ENCODE peak calls at places on chromosomes 13 and 19, in nine cellular contexts. N, J, X, T, W, V, E, F and M are unnamed samples.
A peak's percentile ranks its signal among the peaks of the same experiment; 100 is the strongest.

GRCh38 chr19:8340341-8341096 is 2.5 kb downstream of the KANK3 start:
- DNase-seq in N (no peak), J (no peak), X (peak; percentile 85), T (no peak), W (no peak), V (no peak), E (no peak), F (no peak), M (peak; percentile 48)

GRCh38 chr13:26348966-26349365 is 95.0 kb downstream of the CDK8 start:
- DNase-seq in N (no peak), J (no peak), X (no peak), T (no peak), W (no peak), V (no peak), E (no peak), F (no peak), M (no peak)

GRCh38 chr19:2034729-2035589 is 16.1 kb downstream of the MKNK2 start:
- DNase-seq in N (peak; percentile 78), J (peak; percentile 63), X (no peak), T (no peak), W (peak; percentile 65), V (no peak), E (no peak), F (peak; percentile 87), M (peak; percentile 53)

GRCh38 chr13:51958217-51958547 is 53.1 kb downstream of the ATP7B start:
- DNase-seq in N (no peak), J (no peak), X (no peak), T (no peak), W (no peak), V (no peak), E (no peak), F (no peak), M (no peak)

GRCh38 chr13:44747179-44747578 is 171.0 kb upstream of the TSC22D1 start:
- DNase-seq in N (peak; percentile 38), J (no peak), X (peak; percentile 30), T (no peak), W (no peak), V (no peak), E (no peak), F (no peak), M (no peak)

GRCh38 chr19:50368649-50369570 is 3.5 kb upstream of the NAPSA start:
- DNase-seq in N (peak; percentile 79), J (peak; percentile 76), X (peak; percentile 86), T (no peak), W (peak; percentile 87), V (peak; percentile 66), E (peak; percentile 87), F (peak; percentile 88), M (peak; percentile 87)

GRCh38 chr13:110297011-110297410 is 9.9 kb downstream of the COL4A1 start:
- DNase-seq in N (no peak), J (no peak), X (no peak), T (no peak), W (peak; percentile 30), V (no peak), E (no peak), F (no peak), M (no peak)

GRCh38 chr19:36604656-36605100 is 435 bp upstream of the ZNF382 start:
- DNase-seq in N (peak; percentile 53), J (peak; percentile 81), X (peak; percentile 63), T (no peak), W (peak; percentile 30), V (no peak), E (peak; percentile 54), F (peak; percentile 94), M (peak; percentile 50)

GRCh38 chr13:26616126-26616525 is 58.6 kb downstream of the WASF3 start:
- DNase-seq in N (no peak), J (no peak), X (no peak), T (peak; percentile 19), W (no peak), V (no peak), E (no peak), F (no peak), M (no peak)

GRCh38 chr19:14479985-14480694 is 5.0 kb upstream of the PTGER1 start:
- DNase-seq in N (no peak), J (peak; percentile 69), X (no peak), T (no peak), W (no peak), V (no peak), E (no peak), F (peak; percentile 78), M (peak; percentile 89)

GRCh38 chr13:52787212-52787611 is 47.6 kb upstream of the CNMD start:
- DNase-seq in N (no peak), J (no peak), X (no peak), T (no peak), W (no peak), V (no peak), E (no peak), F (no peak), M (no peak)

GRCh38 chr13:63081400-63082014 is 1665.9 kb upstream of the PCDH20 start:
- DNase-seq in N (no peak), J (no peak), X (no peak), T (no peak), W (no peak), V (no peak), E (no peak), F (no peak), M (no peak)

GRCh38 chr19:16076958-16077611 is 790 bp downstream of the TPM4 start:
- DNase-seq in N (peak; percentile 55), J (no peak), X (peak; percentile 71), T (no peak), W (peak; percentile 77), V (no peak), E (no peak), F (peak; percentile 28), M (peak; percentile 50)

GRCh38 chr19:39845621-39846175 is 481 bp downstream of the FBL start:
- DNase-seq in N (no peak), J (no peak), X (no peak), T (no peak), W (peak; percentile 40), V (no peak), E (no peak), F (no peak), M (peak; percentile 31)
- TF ChIP-seq CTCF in N (no peak), J (no peak), X (no peak), T (no peak), W (no peak), V (peak; percentile 3), E (peak; percentile 49), F (no peak), M (no peak)

GRCh38 chr13:49791214-49791752 is 1.2 kb downstream of the KPNA3 start:
- DNase-seq in N (no peak), J (no peak), X (peak; percentile 12), T (no peak), W (no peak), V (no peak), E (peak; percentile 5), F (peak; percentile 35), M (no peak)
- TF ChIP-seq CTCF in N (no peak), J (no peak), X (no peak), T (no peak), W (no peak), V (no peak), E (peak; percentile 18), F (no peak), M (no peak)

GRCh38 chr19:41958367-41959055 is 610 bp downstream of the RABAC1 start:
- DNase-seq in N (peak; percentile 94), J (peak; percentile 70), X (peak; percentile 84), T (peak; percentile 44), W (peak; percentile 84), V (no peak), E (peak; percentile 74), F (peak; percentile 91), M (peak; percentile 92)
- TF ChIP-seq CTCF in N (no peak), J (no peak), X (no peak), T (no peak), W (peak; percentile 13), V (no peak), E (no peak), F (no peak), M (no peak)

DNA sequence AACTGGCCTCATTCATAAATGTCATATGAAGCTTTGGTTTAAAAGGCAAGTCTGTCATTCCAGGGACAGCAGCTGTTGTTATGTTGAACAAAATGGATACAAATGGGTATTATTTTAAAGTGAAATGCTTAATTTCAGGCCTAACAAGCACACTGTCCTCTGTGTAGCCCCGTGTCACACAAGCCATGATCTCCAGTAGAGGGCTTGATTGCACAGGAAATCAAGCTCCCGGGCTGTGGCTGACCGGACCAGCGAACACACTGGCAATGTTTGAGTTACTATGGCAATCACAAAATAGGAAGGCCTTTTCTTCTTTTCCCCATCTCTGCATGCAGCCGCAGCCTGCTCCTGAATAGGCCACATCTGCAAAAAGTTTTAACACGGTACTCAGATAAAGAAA is 64.0 kb upstream of the GSX1 start:
- DNase-seq in N (no peak), J (no peak), X (no peak), T (no peak), W (no peak), V (no peak), E (no peak), F (no peak), M (peak; percentile 28)
- TF ChIP-seq CTCF in N (no peak), J (no peak), X (no peak), T (no peak), W (no peak), V (no peak), E (peak; percentile 15), F (no peak), M (no peak)